ENCODE peak calls at places on chromosomes 6 and 20, in eight cellular contexts. One of them, this sample, is unnamed.

GRCh38 chr6:95917034-95917433 is 98.7 kb upstream of the FUT9 start:
- DNase-seq in left lung: no peak
- DNase-seq in HFF-Myc: no peak
- DNase-seq in WTC11: no peak
- DNase-seq in Calu3: peak; percentile 39
- DNase-seq in CD8-positive, alpha-beta T cell: no peak
- DNase-seq in prostate gland: no peak
- DNase-seq in glutamatergic neuron: no peak
- DNase-seq in this sample: no peak

GRCh38 chr6:15495375-15495901 is 167.4 kb downstream of the DTNBP1 start:
- DNase-seq in left lung: no peak
- DNase-seq in HFF-Myc: no peak
- DNase-seq in WTC11: no peak
- DNase-seq in Calu3: no peak
- DNase-seq in CD8-positive, alpha-beta T cell: no peak
- DNase-seq in prostate gland: no peak
- DNase-seq in glutamatergic neuron: no peak
- DNase-seq in this sample: no peak

GRCh38 chr6:135233676-135234491 is 52.8 kb downstream of the MYB start:
- DNase-seq in left lung: no peak
- DNase-seq in HFF-Myc: no peak
- DNase-seq in WTC11: no peak
- DNase-seq in Calu3: no peak
- DNase-seq in CD8-positive, alpha-beta T cell: no peak
- DNase-seq in prostate gland: no peak
- DNase-seq in glutamatergic neuron: no peak
- DNase-seq in this sample: no peak

GRCh38 chr6:36028887-36029324 is 1.3 kb downstream of the MAPK14 start:
- DNase-seq in left lung: peak; percentile 71
- DNase-seq in HFF-Myc: no peak
- DNase-seq in WTC11: peak; percentile 34
- DNase-seq in Calu3: peak; percentile 63
- DNase-seq in CD8-positive, alpha-beta T cell: peak; percentile 72
- DNase-seq in prostate gland: peak; percentile 69
- DNase-seq in glutamatergic neuron: peak; percentile 45
- DNase-seq in this sample: peak; percentile 57

GRCh38 chr20:50249447-50250388 is 59.1 kb downstream of the CEBPB start:
- DNase-seq in left lung: no peak
- DNase-seq in HFF-Myc: no peak
- DNase-seq in WTC11: no peak
- DNase-seq in Calu3: no peak
- DNase-seq in CD8-positive, alpha-beta T cell: no peak
- DNase-seq in prostate gland: no peak
- DNase-seq in glutamatergic neuron: no peak
- DNase-seq in this sample: no peak

GRCh38 chr20:7015257-7015656 is 247.8 kb downstream of the BMP2 start:
- DNase-seq in left lung: no peak
- DNase-seq in HFF-Myc: no peak
- DNase-seq in WTC11: no peak
- DNase-seq in Calu3: no peak
- DNase-seq in CD8-positive, alpha-beta T cell: no peak
- DNase-seq in prostate gland: no peak
- DNase-seq in glutamatergic neuron: no peak
- DNase-seq in this sample: no peak

GRCh38 chr6:111480988-111481830 is 1.8 kb downstream of the REV3L start:
- DNase-seq in left lung: no peak
- DNase-seq in HFF-Myc: no peak
- DNase-seq in WTC11: no peak
- DNase-seq in Calu3: no peak
- DNase-seq in CD8-positive, alpha-beta T cell: no peak
- DNase-seq in prostate gland: no peak
- DNase-seq in glutamatergic neuron: no peak
- DNase-seq in this sample: no peak

GRCh38 chr20:54716790-54717189 is 241.4 kb downstream of the DOK5 start:
- DNase-seq in left lung: no peak
- DNase-seq in HFF-Myc: no peak
- DNase-seq in WTC11: no peak
- DNase-seq in Calu3: no peak
- DNase-seq in CD8-positive, alpha-beta T cell: no peak
- DNase-seq in prostate gland: no peak
- DNase-seq in glutamatergic neuron: no peak
- DNase-seq in this sample: no peak

GRCh38 chr20:63736893-63737689 is 627 bp downstream of the LIME1 start:
- DNase-seq in left lung: no peak
- DNase-seq in HFF-Myc: no peak
- DNase-seq in WTC11: no peak
- DNase-seq in Calu3: no peak
- DNase-seq in CD8-positive, alpha-beta T cell: peak; percentile 47
- DNase-seq in prostate gland: no peak
- DNase-seq in glutamatergic neuron: peak; percentile 33
- DNase-seq in this sample: peak; percentile 11

GRCh38 chr6:167951781-167952511 is 45.5 kb upstream of the KIF25 start:
- DNase-seq in left lung: no peak
- DNase-seq in HFF-Myc: no peak
- DNase-seq in WTC11: no peak
- DNase-seq in Calu3: no peak
- DNase-seq in CD8-positive, alpha-beta T cell: no peak
- DNase-seq in prostate gland: no peak
- DNase-seq in glutamatergic neuron: no peak
- DNase-seq in this sample: no peak

GRCh38 chr20:21048841-21049273 is 57.3 kb downstream of the LINC00237 start:
- DNase-seq in left lung: no peak
- DNase-seq in HFF-Myc: no peak
- DNase-seq in WTC11: peak; percentile 88
- DNase-seq in Calu3: peak; percentile 17
- DNase-seq in CD8-positive, alpha-beta T cell: peak; percentile 17
- DNase-seq in prostate gland: no peak
- DNase-seq in glutamatergic neuron: peak; percentile 46
- DNase-seq in this sample: peak; percentile 75

GRCh38 chr20:47337413-47337812 is 19.1 kb downstream of the ZMYND8 start:
- DNase-seq in left lung: no peak
- DNase-seq in HFF-Myc: no peak
- DNase-seq in WTC11: no peak
- DNase-seq in Calu3: no peak
- DNase-seq in CD8-positive, alpha-beta T cell: no peak
- DNase-seq in prostate gland: no peak
- DNase-seq in glutamatergic neuron: no peak
- DNase-seq in this sample: no peak

GRCh38 chr6:111625511-111626331 is 20.0 kb upstream of the TRAF3IP2 start:
- DNase-seq in left lung: no peak
- DNase-seq in HFF-Myc: no peak
- DNase-seq in WTC11: no peak
- DNase-seq in Calu3: no peak
- DNase-seq in CD8-positive, alpha-beta T cell: no peak
- DNase-seq in prostate gland: no peak
- DNase-seq in glutamatergic neuron: no peak
- DNase-seq in this sample: no peak

GRCh38 chr6:1627884-1628550 is 18.3 kb downstream of the FOXC1 start:
- DNase-seq in left lung: no peak
- DNase-seq in HFF-Myc: no peak
- DNase-seq in WTC11: no peak
- DNase-seq in Calu3: no peak
- DNase-seq in CD8-positive, alpha-beta T cell: no peak
- DNase-seq in prostate gland: no peak
- DNase-seq in glutamatergic neuron: no peak
- DNase-seq in this sample: no peak

GRCh38 chr6:167567142-167568033 is 242.5 kb downstream of the TTLL2 start:
- DNase-seq in left lung: no peak
- DNase-seq in HFF-Myc: no peak
- DNase-seq in WTC11: no peak
- DNase-seq in Calu3: peak; percentile 71
- DNase-seq in CD8-positive, alpha-beta T cell: no peak
- DNase-seq in prostate gland: no peak
- DNase-seq in glutamatergic neuron: no peak
- DNase-seq in this sample: no peak

GRCh38 chr6:137051790-137052472 is 7.2 kb upstream of the IL20RA start:
- DNase-seq in left lung: no peak
- DNase-seq in HFF-Myc: no peak
- DNase-seq in WTC11: no peak
- DNase-seq in Calu3: no peak
- DNase-seq in CD8-positive, alpha-beta T cell: no peak
- DNase-seq in prostate gland: no peak
- DNase-seq in glutamatergic neuron: no peak
- DNase-seq in this sample: no peak

GRCh38 chr6:111588366-111588765 is 17.3 kb downstream of the TRAF3IP2 start:
- DNase-seq in left lung: no peak
- DNase-seq in HFF-Myc: no peak
- DNase-seq in WTC11: no peak
- DNase-seq in Calu3: no peak
- DNase-seq in CD8-positive, alpha-beta T cell: no peak
- DNase-seq in prostate gland: no peak
- DNase-seq in glutamatergic neuron: no peak
- DNase-seq in this sample: no peak

GRCh38 chr6:27442932-27443331 is 30.0 kb downstream of the ZNF184 start:
- DNase-seq in left lung: no peak
- DNase-seq in HFF-Myc: no peak
- DNase-seq in WTC11: no peak
- DNase-seq in Calu3: no peak
- DNase-seq in CD8-positive, alpha-beta T cell: no peak
- DNase-seq in prostate gland: no peak
- DNase-seq in glutamatergic neuron: no peak
- DNase-seq in this sample: no peak

GRCh38 chr6:148392611-148393160 is 50.0 kb downstream of the SASH1 start:
- DNase-seq in left lung: no peak
- DNase-seq in HFF-Myc: no peak
- DNase-seq in WTC11: no peak
- DNase-seq in Calu3: no peak
- DNase-seq in CD8-positive, alpha-beta T cell: no peak
- DNase-seq in prostate gland: no peak
- DNase-seq in glutamatergic neuron: no peak
- DNase-seq in this sample: no peak

GRCh38 chr6:17091122-17091521 is 10.7 kb upstream of the STMND1 start:
- DNase-seq in left lung: no peak
- DNase-seq in HFF-Myc: no peak
- DNase-seq in WTC11: no peak
- DNase-seq in Calu3: no peak
- DNase-seq in CD8-positive, alpha-beta T cell: no peak
- DNase-seq in prostate gland: no peak
- DNase-seq in glutamatergic neuron: no peak
- DNase-seq in this sample: no peak
- TF ChIP-seq CTCF in left lung: no peak
- TF ChIP-seq CTCF in HFF-Myc: peak; percentile 34
- TF ChIP-seq CTCF in WTC11: no peak
- TF ChIP-seq CTCF in Calu3: no peak
- TF ChIP-seq CTCF in CD8-positive, alpha-beta T cell: no peak
- TF ChIP-seq CTCF in prostate gland: no peak
- TF ChIP-seq CTCF in glutamatergic neuron: peak; percentile 64
- TF ChIP-seq CTCF in this sample: peak; percentile 66

GRCh38 chr6:10951675-10952282 is 64.9 kb downstream of the SYCP2L start:
- DNase-seq in left lung: peak; percentile 37
- DNase-seq in HFF-Myc: peak; percentile 58
- DNase-seq in WTC11: no peak
- DNase-seq in Calu3: peak; percentile 10
- DNase-seq in CD8-positive, alpha-beta T cell: no peak
- DNase-seq in prostate gland: no peak
- DNase-seq in glutamatergic neuron: no peak
- DNase-seq in this sample: peak; percentile 9
- TF ChIP-seq CTCF in left lung: peak; percentile 24
- TF ChIP-seq CTCF in HFF-Myc: peak; percentile 58
- TF ChIP-seq CTCF in WTC11: no peak
- TF ChIP-seq CTCF in Calu3: peak; percentile 24
- TF ChIP-seq CTCF in CD8-positive, alpha-beta T cell: no peak
- TF ChIP-seq CTCF in prostate gland: peak; percentile 55
- TF ChIP-seq CTCF in glutamatergic neuron: peak; percentile 30
- TF ChIP-seq CTCF in this sample: no peak

GRCh38 chr6:3088853-3089445 is 20.7 kb downstream of the RIPK1 start:
- DNase-seq in left lung: no peak
- DNase-seq in HFF-Myc: no peak
- DNase-seq in WTC11: no peak
- DNase-seq in Calu3: no peak
- DNase-seq in CD8-positive, alpha-beta T cell: no peak
- DNase-seq in prostate gland: no peak
- DNase-seq in glutamatergic neuron: no peak
- DNase-seq in this sample: no peak

GRCh38 chr6:3090013-3090412 is 21.7 kb downstream of the RIPK1 start:
- DNase-seq in left lung: no peak
- DNase-seq in HFF-Myc: no peak
- DNase-seq in WTC11: no peak
- DNase-seq in Calu3: no peak
- DNase-seq in CD8-positive, alpha-beta T cell: no peak
- DNase-seq in prostate gland: no peak
- DNase-seq in glutamatergic neuron: peak; percentile 22
- DNase-seq in this sample: no peak

GRCh38 chr6:3085074-3085473 is 16.8 kb downstream of the RIPK1 start:
- DNase-seq in left lung: no peak
- DNase-seq in HFF-Myc: no peak
- DNase-seq in WTC11: no peak
- DNase-seq in Calu3: no peak
- DNase-seq in CD8-positive, alpha-beta T cell: no peak
- DNase-seq in prostate gland: no peak
- DNase-seq in glutamatergic neuron: no peak
- DNase-seq in this sample: no peak

GRCh38 chr6:3088446-3088845 is 20.2 kb downstream of the RIPK1 start:
- DNase-seq in left lung: no peak
- DNase-seq in HFF-Myc: no peak
- DNase-seq in WTC11: no peak
- DNase-seq in Calu3: no peak
- DNase-seq in CD8-positive, alpha-beta T cell: no peak
- DNase-seq in prostate gland: no peak
- DNase-seq in glutamatergic neuron: no peak
- DNase-seq in this sample: no peak

GRCh38 chr6:3086282-3086946 is 18.1 kb downstream of the RIPK1 start:
- DNase-seq in left lung: no peak
- DNase-seq in HFF-Myc: no peak
- DNase-seq in WTC11: no peak
- DNase-seq in Calu3: no peak
- DNase-seq in CD8-positive, alpha-beta T cell: no peak
- DNase-seq in prostate gland: no peak
- DNase-seq in glutamatergic neuron: no peak
- DNase-seq in this sample: no peak
- TF ChIP-seq CTCF in left lung: no peak
- TF ChIP-seq CTCF in HFF-Myc: no peak
- TF ChIP-seq CTCF in WTC11: no peak
- TF ChIP-seq CTCF in Calu3: no peak
- TF ChIP-seq CTCF in CD8-positive, alpha-beta T cell: no peak
- TF ChIP-seq CTCF in prostate gland: no peak
- TF ChIP-seq CTCF in glutamatergic neuron: no peak
- TF ChIP-seq CTCF in this sample: no peak

GRCh38 chr6:156689656-156690055 is 87.5 kb upstream of the ARID1B start:
- DNase-seq in left lung: no peak
- DNase-seq in HFF-Myc: no peak
- DNase-seq in WTC11: no peak
- DNase-seq in Calu3: no peak
- DNase-seq in CD8-positive, alpha-beta T cell: no peak
- DNase-seq in prostate gland: no peak
- DNase-seq in glutamatergic neuron: no peak
- DNase-seq in this sample: no peak

GRCh38 chr6:156685823-156686428 is 91.3 kb upstream of the ARID1B start:
- DNase-seq in left lung: no peak
- DNase-seq in HFF-Myc: no peak
- DNase-seq in WTC11: no peak
- DNase-seq in Calu3: no peak
- DNase-seq in CD8-positive, alpha-beta T cell: no peak
- DNase-seq in prostate gland: no peak
- DNase-seq in glutamatergic neuron: no peak
- DNase-seq in this sample: no peak

GRCh38 chr6:156687875-156688549 is 89.2 kb upstream of the ARID1B start:
- DNase-seq in left lung: peak; percentile 43
- DNase-seq in HFF-Myc: no peak
- DNase-seq in WTC11: peak; percentile 18
- DNase-seq in Calu3: no peak
- DNase-seq in CD8-positive, alpha-beta T cell: no peak
- DNase-seq in prostate gland: peak; percentile 10
- DNase-seq in glutamatergic neuron: peak; percentile 34
- DNase-seq in this sample: peak; percentile 25

GRCh38 chr6:156686940-156687874 is 90.0 kb upstream of the ARID1B start:
- DNase-seq in left lung: peak; percentile 90
- DNase-seq in HFF-Myc: peak; percentile 26
- DNase-seq in WTC11: peak; percentile 55
- DNase-seq in Calu3: peak; percentile 80
- DNase-seq in CD8-positive, alpha-beta T cell: peak; percentile 73
- DNase-seq in prostate gland: peak; percentile 92
- DNase-seq in glutamatergic neuron: peak; percentile 79
- DNase-seq in this sample: peak; percentile 79

GRCh38 chr6:156686429-156686939 is 90.7 kb upstream of the ARID1B start:
- DNase-seq in left lung: no peak
- DNase-seq in HFF-Myc: peak; percentile 29
- DNase-seq in WTC11: peak; percentile 41
- DNase-seq in Calu3: peak; percentile 41
- DNase-seq in CD8-positive, alpha-beta T cell: no peak
- DNase-seq in prostate gland: peak; percentile 48
- DNase-seq in glutamatergic neuron: peak; percentile 44
- DNase-seq in this sample: peak; percentile 41
- TF ChIP-seq CTCF in left lung: no peak
- TF ChIP-seq CTCF in HFF-Myc: peak; percentile 21
- TF ChIP-seq CTCF in WTC11: no peak
- TF ChIP-seq CTCF in Calu3: no peak
- TF ChIP-seq CTCF in CD8-positive, alpha-beta T cell: peak; percentile 66
- TF ChIP-seq CTCF in prostate gland: peak; percentile 44
- TF ChIP-seq CTCF in glutamatergic neuron: peak; percentile 12
- TF ChIP-seq CTCF in this sample: peak; percentile 14